ENCODE peak calls at places on chromosomes 5 and 9, in four cellular contexts. One of them, this sample, is unnamed.

GRCh38 chr5:142308358-142308757 is 16.5 kb downstream of the SPRY4 start:
- DNase-seq in activated T-cell treated with anti-CD3 and anti-CD28 coated beads for 48 hours: no peak
- DNase-seq in COR-L47: no peak
- DNase-seq in naive thymus-derived CD8-positive, alpha-beta T cell: no peak
- DNase-seq in this sample: no peak

GRCh38 chr9:129247285-129248153 is 69.5 kb upstream of the IER5L start:
- DNase-seq in naive thymus-derived CD8-positive, alpha-beta T cell: no peak
- DNase-seq in COR-L47: no peak
- DNase-seq in activated T-cell treated with anti-CD3 and anti-CD28 coated beads for 48 hours: no peak
- DNase-seq in this sample: no peak

GRCh38 chr5:66222455-66222854 is 78.4 kb downstream of the SREK1 start:
- DNase-seq in naive thymus-derived CD8-positive, alpha-beta T cell: no peak
- DNase-seq in COR-L47: no peak
- DNase-seq in activated T-cell treated with anti-CD3 and anti-CD28 coated beads for 48 hours: no peak
- DNase-seq in this sample: no peak

GRCh38 chr9:105245720-105246161 is 1.3 kb downstream of the SLC44A1 start:
- DNase-seq in activated T-cell treated with anti-CD3 and anti-CD28 coated beads for 48 hours: no peak
- DNase-seq in COR-L47: peak; percentile 13
- DNase-seq in naive thymus-derived CD8-positive, alpha-beta T cell: no peak
- DNase-seq in this sample: no peak

GRCh38 chr5:113606298-113607134 is 93.0 kb downstream of the YTHDC2 start:
- DNase-seq in naive thymus-derived CD8-positive, alpha-beta T cell: peak; percentile 51
- DNase-seq in activated T-cell treated with anti-CD3 and anti-CD28 coated beads for 48 hours: no peak
- DNase-seq in COR-L47: peak; percentile 59
- DNase-seq in this sample: peak; percentile 19

GRCh38 chr5:173628501-173628900 is 12.1 kb upstream of the BOD1 start:
- DNase-seq in COR-L47: no peak
- DNase-seq in activated T-cell treated with anti-CD3 and anti-CD28 coated beads for 48 hours: no peak
- DNase-seq in naive thymus-derived CD8-positive, alpha-beta T cell: no peak
- DNase-seq in this sample: no peak

GRCh38 chr9:95049761-95050160 is 267.7 kb downstream of the FANCC start:
- DNase-seq in naive thymus-derived CD8-positive, alpha-beta T cell: no peak
- DNase-seq in COR-L47: no peak
- DNase-seq in activated T-cell treated with anti-CD3 and anti-CD28 coated beads for 48 hours: no peak
- DNase-seq in this sample: no peak

GRCh38 chr5:169860585-169860984 is 119.7 kb downstream of the INSYN2B start:
- DNase-seq in COR-L47: no peak
- DNase-seq in naive thymus-derived CD8-positive, alpha-beta T cell: no peak
- DNase-seq in activated T-cell treated with anti-CD3 and anti-CD28 coated beads for 48 hours: no peak
- DNase-seq in this sample: no peak

GRCh38 chr5:13664377-13664776 is 280.1 kb downstream of the DNAH5 start:
- DNase-seq in COR-L47: no peak
- DNase-seq in naive thymus-derived CD8-positive, alpha-beta T cell: no peak
- DNase-seq in activated T-cell treated with anti-CD3 and anti-CD28 coated beads for 48 hours: no peak
- DNase-seq in this sample: no peak

GRCh38 chr9:28166179-28166578 is 592.9 kb upstream of the C9orf72 start:
- DNase-seq in naive thymus-derived CD8-positive, alpha-beta T cell: no peak
- DNase-seq in COR-L47: no peak
- DNase-seq in activated T-cell treated with anti-CD3 and anti-CD28 coated beads for 48 hours: no peak
- DNase-seq in this sample: no peak

GRCh38 chr9:113154471-113154870 is 3.7 kb downstream of the SLC31A2 start:
- DNase-seq in naive thymus-derived CD8-positive, alpha-beta T cell: no peak
- DNase-seq in activated T-cell treated with anti-CD3 and anti-CD28 coated beads for 48 hours: no peak
- DNase-seq in COR-L47: no peak
- DNase-seq in this sample: no peak

GRCh38 chr9:83937861-83938455 is 16.7 kb upstream of the KIF27 start:
- DNase-seq in COR-L47: peak; percentile 58
- DNase-seq in activated T-cell treated with anti-CD3 and anti-CD28 coated beads for 48 hours: no peak
- DNase-seq in naive thymus-derived CD8-positive, alpha-beta T cell: peak; percentile 40
- DNase-seq in this sample: no peak

GRCh38 chr9:98801969-98802371 is 5.5 kb upstream of the GALNT12 start:
- DNase-seq in activated T-cell treated with anti-CD3 and anti-CD28 coated beads for 48 hours: no peak
- DNase-seq in naive thymus-derived CD8-positive, alpha-beta T cell: no peak
- DNase-seq in COR-L47: no peak
- DNase-seq in this sample: no peak

GRCh38 chr5:68382640-68383039 is 167.1 kb downstream of the PIK3R1 start:
- DNase-seq in activated T-cell treated with anti-CD3 and anti-CD28 coated beads for 48 hours: no peak
- DNase-seq in COR-L47: no peak
- DNase-seq in naive thymus-derived CD8-positive, alpha-beta T cell: no peak
- DNase-seq in this sample: no peak

GRCh38 chr5:138096997-138097828 is 13.4 kb downstream of the WNT8A start:
- DNase-seq in naive thymus-derived CD8-positive, alpha-beta T cell: no peak
- DNase-seq in COR-L47: no peak
- DNase-seq in activated T-cell treated with anti-CD3 and anti-CD28 coated beads for 48 hours: no peak
- DNase-seq in this sample: no peak

GRCh38 chr9:96342553-96343245 is 40.7 kb upstream of the HSD17B3 start:
- DNase-seq in COR-L47: no peak
- DNase-seq in activated T-cell treated with anti-CD3 and anti-CD28 coated beads for 48 hours: no peak
- DNase-seq in naive thymus-derived CD8-positive, alpha-beta T cell: no peak
- DNase-seq in this sample: no peak

GRCh38 chr5:127968998-127969397 is 114.6 kb upstream of the SLC12A2 start:
- DNase-seq in COR-L47: no peak
- DNase-seq in naive thymus-derived CD8-positive, alpha-beta T cell: no peak
- DNase-seq in activated T-cell treated with anti-CD3 and anti-CD28 coated beads for 48 hours: no peak
- DNase-seq in this sample: no peak

GRCh38 chr9:16637938-16638337 is 232.5 kb downstream of the BNC2 start:
- DNase-seq in naive thymus-derived CD8-positive, alpha-beta T cell: no peak
- DNase-seq in activated T-cell treated with anti-CD3 and anti-CD28 coated beads for 48 hours: no peak
- DNase-seq in COR-L47: no peak
- DNase-seq in this sample: no peak

GRCh38 chr9:89825648-89826047 is 220.8 kb downstream of the GADD45G start:
- DNase-seq in activated T-cell treated with anti-CD3 and anti-CD28 coated beads for 48 hours: no peak
- DNase-seq in COR-L47: no peak
- DNase-seq in naive thymus-derived CD8-positive, alpha-beta T cell: no peak
- DNase-seq in this sample: no peak

GRCh38 chr5:176597417-176598389 is 12.3 kb downstream of the GPRIN1 start:
- DNase-seq in naive thymus-derived CD8-positive, alpha-beta T cell: no peak
- DNase-seq in COR-L47: no peak
- DNase-seq in activated T-cell treated with anti-CD3 and anti-CD28 coated beads for 48 hours: no peak
- DNase-seq in this sample: no peak

GRCh38 chr9:13113751-13114150 is 165.7 kb downstream of the MPDZ start:
- DNase-seq in activated T-cell treated with anti-CD3 and anti-CD28 coated beads for 48 hours: no peak
- DNase-seq in COR-L47: no peak
- DNase-seq in naive thymus-derived CD8-positive, alpha-beta T cell: no peak
- DNase-seq in this sample: no peak

GRCh38 chr9:35905912-35906679 is at the start of gene HRCT1:
- DNase-seq in naive thymus-derived CD8-positive, alpha-beta T cell: no peak
- DNase-seq in COR-L47: peak; percentile 81
- DNase-seq in activated T-cell treated with anti-CD3 and anti-CD28 coated beads for 48 hours: no peak
- DNase-seq in this sample: no peak

GRCh38 chr5:137300411-137301240 is 198.5 kb downstream of the SPOCK1 start:
- DNase-seq in activated T-cell treated with anti-CD3 and anti-CD28 coated beads for 48 hours: no peak
- DNase-seq in COR-L47: no peak
- DNase-seq in naive thymus-derived CD8-positive, alpha-beta T cell: no peak
- DNase-seq in this sample: no peak

GRCh38 chr5:140381972-140382371 is 19.7 kb upstream of the ANKHD1 start:
- DNase-seq in COR-L47: no peak
- DNase-seq in activated T-cell treated with anti-CD3 and anti-CD28 coated beads for 48 hours: no peak
- DNase-seq in naive thymus-derived CD8-positive, alpha-beta T cell: no peak
- DNase-seq in this sample: no peak

GRCh38 chr5:133363807-133364587 is 248.3 kb downstream of the FSTL4 start:
- DNase-seq in activated T-cell treated with anti-CD3 and anti-CD28 coated beads for 48 hours: no peak
- DNase-seq in COR-L47: no peak
- DNase-seq in naive thymus-derived CD8-positive, alpha-beta T cell: no peak
- DNase-seq in this sample: no peak

GRCh38 chr5:142405023-142405422 is 80.2 kb upstream of the SPRY4 start:
- DNase-seq in activated T-cell treated with anti-CD3 and anti-CD28 coated beads for 48 hours: no peak
- DNase-seq in COR-L47: no peak
- DNase-seq in naive thymus-derived CD8-positive, alpha-beta T cell: no peak
- DNase-seq in this sample: no peak

GRCh38 chr5:31581498-31582099 is 49.5 kb downstream of the C5orf22 start:
- DNase-seq in COR-L47: peak; percentile 11
- DNase-seq in naive thymus-derived CD8-positive, alpha-beta T cell: peak; percentile 5
- DNase-seq in activated T-cell treated with anti-CD3 and anti-CD28 coated beads for 48 hours: no peak
- DNase-seq in this sample: peak; percentile 67